ENCODE peak calls at places on chromosomes 12 and 14, in eight cellular contexts. T is H7; P is NCI-H510A treated with DMSO at 0.1 percent for 48 hours; R is iPS-NIHi11; H is NCI-H2171; Y is COR-L47; X is fibroblast of villous mesenchyme; U is naive thymus-derived CD8-positive, alpha-beta T cell. J is an unnamed sample.
A peak's percentile ranks its signal among the peaks of the same experiment; 100 is the strongest.

GRCh38 chr12:45490232-45490881 is 239.1 kb upstream of the ARID2 start:
- DNase-seq in P (no peak), R (no peak), U (no peak), H (no peak), T (no peak), Y (no peak), X (no peak), J (no peak)

GRCh38 chr14:34013714-34014055 is 62.8 kb upstream of the EGLN3 start:
- DNase-seq in Y (no peak), T (no peak), R (no peak), X (no peak), H (no peak), P (no peak), U (no peak), J (no peak)

GRCh38 chr12:131603106-131604033 is 107.5 kb upstream of the SFSWAP start:
- DNase-seq in Y (no peak), X (no peak), U (no peak), T (no peak), P (no peak), R (no peak), H (no peak), J (no peak)

GRCh38 chr14:68794856-68795601 is 2.2 kb upstream of the ZFP36L1 start:
- DNase-seq in X (peak; percentile 95), U (peak; percentile 29), Y (no peak), T (peak; percentile 85), P (no peak), H (no peak), R (peak; percentile 51), J (peak; percentile 52)

GRCh38 chr12:111193511-111193910 is 175.4 kb downstream of the PHETA1 start:
- DNase-seq in P (no peak), X (no peak), U (no peak), Y (no peak), R (no peak), T (peak; percentile 76), H (no peak), J (no peak)

GRCh38 chr12:47360771-47361388 is 281.1 kb upstream of the AMIGO2 start:
- DNase-seq in P (peak; percentile 13), X (peak; percentile 27), T (no peak), R (no peak), H (no peak), Y (no peak), U (peak; percentile 68), J (peak; percentile 7)

GRCh38 chr12:127570387-127570786 is 696.6 kb upstream of the TMEM132C start:
- DNase-seq in P (no peak), X (no peak), R (no peak), Y (no peak), U (no peak), H (no peak), T (no peak), J (no peak)

GRCh38 chr12:105385141-105385540 is 54.6 kb downstream of the C12orf75 start:
- DNase-seq in R (no peak), T (no peak), P (no peak), H (no peak), U (no peak), X (peak; percentile 19), Y (no peak), J (no peak)

GRCh38 chr12:62021808-62022207 is 238.4 kb upstream of the USP15 start:
- DNase-seq in Y (no peak), H (no peak), R (no peak), U (no peak), P (no peak), T (no peak), X (no peak), J (no peak)

GRCh38 chr12:6312529-6313325 is 2.2 kb downstream of the PLEKHG6 start:
- DNase-seq in Y (no peak), P (no peak), T (peak; percentile 83), X (no peak), H (no peak), U (no peak), R (peak; percentile 78), J (no peak)

GRCh38 chr12:101051901-101052550 is 158.0 kb downstream of the SLC5A8 start:
- DNase-seq in X (peak; percentile 65), P (no peak), T (no peak), Y (peak; percentile 8), R (no peak), H (peak; percentile 50), U (no peak), J (no peak)

GRCh38 chr12:114166360-114166759 is 200.2 kb upstream of the RBM19 start:
- DNase-seq in X (peak; percentile 54), H (no peak), R (peak; percentile 79), Y (no peak), T (peak; percentile 46), P (peak; percentile 32), U (no peak), J (no peak)

GRCh38 chr12:120115692-120116442 is 686 bp downstream of the RAB35 start:
- DNase-seq in X (peak; percentile 31), Y (peak; percentile 29), P (peak; percentile 23), H (peak; percentile 11), T (no peak), U (no peak), R (no peak), J (no peak)

GRCh38 chr12:49923878-49924610 is 20.3 kb upstream of the FAIM2 start:
- DNase-seq in R (no peak), P (no peak), H (no peak), U (no peak), T (no peak), X (no peak), Y (no peak), J (no peak)

GRCh38 chr14:77059276-77059934 is 30.9 kb upstream of the IRF2BPL start:
- DNase-seq in U (no peak), R (peak; percentile 74), Y (peak; percentile 31), H (no peak), T (peak; percentile 86), P (peak; percentile 72), X (peak; percentile 93), J (no peak)

GRCh38 chr12:125183187-125184067 is 118.2 kb downstream of the AACS start:
- DNase-seq in T (peak; percentile 96), R (peak; percentile 90), Y (peak; percentile 60), P (peak; percentile 79), U (peak; percentile 53), X (peak; percentile 67), H (peak; percentile 44), J (peak; percentile 67)

GRCh38 chr12:11839093-11839641 is 189.7 kb downstream of the ETV6 start:
- DNase-seq in T (no peak), H (no peak), R (no peak), Y (no peak), U (no peak), P (peak; percentile 93), X (peak; percentile 29), J (no peak)

GRCh38 chr14:56004323-56004722 is 113.9 kb upstream of the PELI2 start:
- DNase-seq in T (no peak), U (no peak), Y (no peak), H (no peak), P (no peak), X (no peak), R (no peak), J (no peak)